ENCODE peak calls at places on chromosomes 12 and 14, in eight cellular contexts. D is fibroblast of lung; R is CD4-positive, CD25-positive, alpha-beta regulatory T cell; Y is left lung; W is neural progenitor cell; N is Karpas-422; K is adrenal gland; Q is endothelial cell of umbilical vein. L is an unnamed sample.
A peak's percentile ranks its signal among the peaks of the same experiment; 100 is the strongest.

GRCh38 chr12:55619352-55620138 is 17.1 kb upstream of the OR10P1 start:
- DNase-seq in D (peak; percentile 88), R (peak; percentile 79), Y (no peak), W (peak; percentile 91), N (peak; percentile 95), K (peak; percentile 64), Q (peak; percentile 95), L (peak; percentile 73)

GRCh38 chr12:108642899-108643654 is 9.4 kb upstream of the SELPLG start:
- DNase-seq in D (no peak), R (peak; percentile 23), Y (no peak), W (no peak), N (no peak), K (no peak), Q (peak; percentile 35), L (no peak)

GRCh38 chr12:103566398-103566797 is 20.7 kb upstream of the STAB2 start:
- DNase-seq in D (no peak), R (no peak), Y (no peak), W (no peak), N (no peak), K (no peak), Q (no peak), L (no peak)

GRCh38 chr12:99767809-99768208 is 120.3 kb downstream of the GARIN6 start:
- DNase-seq in D (peak; percentile 24), R (peak; percentile 8), Y (no peak), W (no peak), N (peak; percentile 91), K (no peak), Q (peak; percentile 1), L (no peak)

GRCh38 chr14:80390911-80391310 is 179.6 kb upstream of the DIO2 start:
- DNase-seq in D (peak; percentile 90), R (no peak), Y (no peak), W (peak; percentile 31), N (no peak), K (no peak), Q (peak; percentile 7), L (peak; percentile 12)

GRCh38 chr12:117052386-117053049 is 46.7 kb downstream of the TESC start:
- DNase-seq in D (no peak), R (no peak), Y (no peak), W (peak; percentile 73), N (peak; percentile 84), K (no peak), Q (no peak), L (peak; percentile 89)

GRCh38 chr14:72404998-72405397 is 472.8 kb downstream of the RGS6 start:
- DNase-seq in D (no peak), R (no peak), Y (no peak), W (peak; percentile 43), N (no peak), K (no peak), Q (no peak), L (peak; percentile 24)

GRCh38 chr12:124529595-124530276 is 37.7 kb downstream of the NCOR2 start:
- DNase-seq in D (no peak), R (no peak), Y (no peak), W (no peak), N (no peak), K (no peak), Q (no peak), L (no peak)

GRCh38 chr12:52182898-52183543 is 8.8 kb downstream of the KRT80 start:
- DNase-seq in D (peak; percentile 46), R (no peak), Y (no peak), W (no peak), N (no peak), K (peak; percentile 55), Q (no peak), L (peak; percentile 77)

GRCh38 chr12:6526766-6527525 is 7.4 kb upstream of the GAPDH start:
- DNase-seq in D (no peak), R (no peak), Y (no peak), W (no peak), N (no peak), K (no peak), Q (no peak), L (no peak)

GRCh38 chr14:104734991-104735779 is 11.2 kb downstream of the ADSS1 start:
- DNase-seq in D (no peak), R (no peak), Y (no peak), W (no peak), N (no peak), K (peak; percentile 49), Q (no peak), L (peak; percentile 67)

GRCh38 chr14:68522510-68523325 is 270.1 kb downstream of the ZFP36L1 start:
- DNase-seq in D (no peak), R (no peak), Y (no peak), W (peak; percentile 69), N (no peak), K (no peak), Q (no peak), L (no peak)

GRCh38 chr12:55039761-55040160 is 20.0 kb downstream of the NEUROD4 start:
- DNase-seq in D (no peak), R (no peak), Y (no peak), W (peak; percentile 72), N (no peak), K (no peak), Q (no peak), L (no peak)

GRCh38 chr14:63134801-63135200 is 69.4 kb upstream of the RHOJ start:
- DNase-seq in D (peak; percentile 24), R (no peak), Y (no peak), W (peak; percentile 56), N (peak; percentile 67), K (no peak), Q (peak; percentile 15), L (peak; percentile 38)

GRCh38 chr12:124550123-124551089 is 17.0 kb downstream of the NCOR2 start:
- DNase-seq in D (peak; percentile 54), R (no peak), Y (peak; percentile 33), W (no peak), N (no peak), K (no peak), Q (no peak), L (no peak)

GRCh38 chr14:105203057-105203494 is 22.0 kb upstream of the NUDT14 start:
- DNase-seq in D (peak; percentile 55), R (peak; percentile 48), Y (peak; percentile 72), W (peak; percentile 83), N (peak; percentile 81), K (peak; percentile 86), Q (peak; percentile 55), L (peak; percentile 97)

GRCh38 chr12:45279916-45280547 is 64.1 kb downstream of the ANO6 start:
- DNase-seq in D (no peak), R (no peak), Y (no peak), W (no peak), N (no peak), K (no peak), Q (no peak), L (no peak)

GRCh38 chr14:91202234-91202974 is 42.1 kb downstream of the GPR68 start:
- DNase-seq in D (peak; percentile 49), R (peak; percentile 68), Y (peak; percentile 59), W (peak; percentile 83), N (no peak), K (peak; percentile 45), Q (peak; percentile 47), L (no peak)

GRCh38 chr12:93191956-93192355 is 185.8 kb upstream of the NUDT4 start:
- DNase-seq in D (peak; percentile 86), R (no peak), Y (no peak), W (no peak), N (no peak), K (peak; percentile 42), Q (no peak), L (no peak)
- H3K4me3 ChIP-seq in D (peak overlapping the region; percentile 5), R (no peak overlapping the region), Y (no peak overlapping the region), W (no peak overlapping the region), N (no peak overlapping the region), K (no peak overlapping the region), Q (no peak overlapping the region), L (no peak overlapping the region)

DNA sequence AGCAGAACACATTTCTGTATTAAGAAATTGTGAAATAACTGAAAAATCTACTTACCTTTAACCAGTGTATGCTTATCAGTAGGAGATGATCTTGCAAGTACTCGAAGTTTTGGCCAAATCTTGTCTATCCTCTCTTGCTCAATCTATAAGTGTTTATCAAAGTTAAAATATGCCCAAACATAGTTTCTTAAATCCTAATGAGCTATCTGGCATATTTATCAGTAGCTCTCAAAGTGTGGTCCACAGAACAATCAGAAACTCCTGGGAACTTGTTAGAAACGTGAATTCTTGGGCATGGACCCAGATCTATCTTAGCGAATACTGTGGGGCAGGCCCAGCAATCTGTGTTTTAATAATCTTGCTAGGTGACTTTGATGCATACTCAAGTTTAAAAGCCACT is 84.5 kb upstream of the POC1B start:
- DNase-seq in D (peak; percentile 1), R (no peak), Y (no peak), W (no peak), N (no peak), K (no peak), Q (no peak), L (no peak)
- H3K36me3 ChIP-seq in D (peaks cover 2% of the 10 kb centered on the region), R (peaks cover 64% of the 10 kb centered on the region), Y (peaks cover 44% of the 10 kb centered on the region), W (peaks cover 20% of the 10 kb centered on the region), N (no peaks in the 10 kb centered on the region), K (no peaks in the 10 kb centered on the region), Q (no peaks in the 10 kb centered on the region), L (no peaks in the 10 kb centered on the region)

GRCh38 chr12:14986449-14986848 is 13.6 kb downstream of the PDE6H start:
- DNase-seq in D (no peak), R (peak; percentile 24), Y (no peak), W (no peak), N (peak; percentile 41), K (no peak), Q (peak; percentile 40), L (no peak)

GRCh38 chr12:14993117-14993516 is 20.3 kb downstream of the PDE6H start:
- DNase-seq in D (peak; percentile 38), R (no peak), Y (no peak), W (no peak), N (no peak), K (no peak), Q (no peak), L (no peak)

GRCh38 chr12:14988035-14988434 is 15.2 kb downstream of the PDE6H start:
- DNase-seq in D (peak; percentile 48), R (no peak), Y (no peak), W (no peak), N (peak; percentile 27), K (no peak), Q (no peak), L (no peak)

GRCh38 chr12:14991069-14991468 is 18.2 kb downstream of the PDE6H start:
- DNase-seq in D (no peak), R (no peak), Y (no peak), W (no peak), N (no peak), K (no peak), Q (no peak), L (no peak)

DNA sequence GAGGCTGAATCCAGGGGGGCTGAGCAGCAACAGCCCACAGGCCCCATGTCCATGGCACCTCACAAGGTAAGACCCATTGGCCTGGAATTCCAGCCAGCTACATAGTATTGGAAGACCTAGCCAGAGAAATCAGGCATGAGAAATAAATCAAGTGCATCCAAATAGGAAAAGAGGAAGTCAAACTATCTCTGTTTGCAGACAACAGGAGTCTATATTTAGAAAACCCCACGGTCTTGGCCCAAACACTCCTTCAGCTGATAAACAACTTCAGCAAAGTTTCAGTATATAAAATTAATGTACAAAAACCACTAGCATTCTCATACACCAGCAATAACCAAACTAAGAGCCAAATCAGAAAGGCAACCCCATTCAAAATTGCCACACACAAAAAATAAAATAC is 16.9 kb downstream of the PDE6H start:
- DNase-seq in D (no peak), R (no peak), Y (no peak), W (no peak), N (no peak), K (no peak), Q (no peak), L (no peak)
- H3K4me3 ChIP-seq in D (no peak overlapping the region), R (no peak overlapping the region), Y (no peak overlapping the region), W (no peak overlapping the region), N (no peak overlapping the region), K (no peak overlapping the region), Q (no peak overlapping the region), L (no peak overlapping the region)

GRCh38 chr12:51115516-51115915 is 32.1 kb upstream of the CSRNP2 start:
- DNase-seq in D (no peak), R (no peak), Y (no peak), W (no peak), N (no peak), K (no peak), Q (peak; percentile 6), L (no peak)
- H3K36me3 ChIP-seq in D (no peaks in the 10 kb centered on the region), R (peaks cover 40% of the 10 kb centered on the region), Y (peaks cover 76% of the 10 kb centered on the region), W (peaks cover 9% of the 10 kb centered on the region), N (peaks cover 32% of the 10 kb centered on the region), K (no peaks in the 10 kb centered on the region), Q (peaks cover 2% of the 10 kb centered on the region), L (peaks cover 7% of the 10 kb centered on the region)